ENCODE peak calls at places on chromosomes 6 and 20, in eight cellular contexts. M is H7; T is iPS DF 19.7; K is stimulated activated CD8-positive, alpha-beta memory T cell treated with anti-CD3 and anti-CD28 coated beads, Interleukin-12 subunit alpha, Interleukin-12 subunit beta, amount 100 ng/mL, for 4 hours; S is putamen; G is mesothelial cell of epicardium; X is GM03348; O is stomach. L is an unnamed sample.

GRCh38 chr6:30819287-30819917 is 64.9 kb upstream of the DDR1 start:
- DNase-seq in G (no peak), T (no peak), S (no peak), M (no peak), O (no peak), X (no peak), K (peak), L (no peak)

GRCh38 chr6:71248306-71248705 is 40.3 kb upstream of the OGFRL1 start:
- DNase-seq in G (no peak), O (no peak), S (peak), M (no peak), K (no peak), X (peak), T (peak), L (peak)

GRCh38 chr6:151445482-151445881 is 6.4 kb downstream of the RMND1 start:
- DNase-seq in X (peak), S (no peak), K (no peak), M (no peak), G (no peak), T (no peak), O (no peak), L (peak)

GRCh38 chr6:22145294-22145693 is 151.5 kb downstream of the PRL start:
- DNase-seq in T (peak), O (no peak), G (no peak), K (no peak), X (no peak), M (peak), S (no peak), L (no peak)

GRCh38 chr20:25364180-25364788 is 26.4 kb downstream of the ABHD12 start:
- DNase-seq in M (no peak), K (no peak), O (no peak), G (no peak), S (no peak), X (no peak), T (no peak), L (no peak)

GRCh38 chr20:17928633-17929311 is 39.8 kb downstream of the SNX5 start:
- DNase-seq in X (no peak), O (peak), S (no peak), M (peak), K (no peak), G (no peak), T (no peak), L (no peak)

GRCh38 chr20:24753136-24753535 is 195.9 kb upstream of the CST7 start:
- DNase-seq in X (no peak), G (peak), M (no peak), T (no peak), S (no peak), K (no peak), O (peak), L (no peak)

GRCh38 chr6:39576556-39577303 is 148.5 kb downstream of the KIF6 start:
- DNase-seq in O (no peak), X (no peak), M (no peak), K (no peak), T (no peak), S (no peak), G (no peak), L (no peak)

GRCh38 chr6:12851123-12851695 is 134.6 kb downstream of the PHACTR1 start:
- DNase-seq in T (no peak), S (peak), O (no peak), K (no peak), G (no peak), M (no peak), X (peak), L (no peak)

GRCh38 chr6:150048099-150048498 is 20.8 kb downstream of the ULBP3 start:
- DNase-seq in G (no peak), X (no peak), M (no peak), K (no peak), S (no peak), O (no peak), T (no peak), L (no peak)

GRCh38 chr6:127833336-127833735 is 67.5 kb downstream of the THEMIS start:
- DNase-seq in X (no peak), M (no peak), G (no peak), K (no peak), O (no peak), S (no peak), T (no peak), L (no peak)

GRCh38 chr20:9286501-9286900 is 217.6 kb downstream of the PLCB4 start:
- DNase-seq in T (no peak), O (no peak), X (no peak), K (no peak), S (no peak), G (no peak), M (no peak), L (no peak)

GRCh38 chr6:142700032-142700431 is 244.9 kb downstream of the HIVEP2 start:
- DNase-seq in O (no peak), M (no peak), K (no peak), T (no peak), S (no peak), G (no peak), X (no peak), L (no peak)

GRCh38 chr20:32497589-32498224 is 87.4 kb downstream of the NOL4L start:
- DNase-seq in T (no peak), K (no peak), G (no peak), S (no peak), X (no peak), O (no peak), M (peak), L (no peak)

GRCh38 chr6:78867020-78867369 is 356 bp upstream of the IRAK1BP1 start:
- DNase-seq in T (no peak), K (no peak), S (no peak), G (no peak), O (no peak), M (no peak), X (no peak), L (no peak)

GRCh38 chr6:164114656-164115055 is 700.1 kb downstream of the QKI start:
- DNase-seq in T (no peak), K (no peak), G (no peak), O (no peak), M (no peak), X (no peak), S (no peak), L (no peak)

GRCh38 chr20:36472656-36473071 is 68.7 kb upstream of the MYL9 start:
- DNase-seq in O (peak), S (no peak), T (no peak), X (peak), G (no peak), M (peak), K (no peak), L (peak)

GRCh38 chr20:2421247-2421646 is 40.5 kb downstream of the TGM6 start:
- DNase-seq in M (no peak), G (no peak), O (no peak), S (no peak), K (no peak), T (no peak), X (no peak), L (peak)

GRCh38 chr20:62618622-62619529 is 23.4 kb upstream of the SLCO4A1 start:
- DNase-seq in M (peak), G (no peak), K (peak), X (no peak), T (no peak), O (no peak), S (no peak), L (no peak)

GRCh38 chr6:65937982-65938381 is 231.0 kb upstream of the EYS start:
- DNase-seq in T (no peak), M (no peak), G (no peak), S (no peak), K (no peak), O (no peak), X (peak), L (no peak)

GRCh38 chr6:44110005-44110681 is 17.1 kb downstream of the MRPL14 start:
- DNase-seq in G (no peak), M (no peak), X (no peak), K (no peak), O (no peak), T (no peak), S (no peak), L (no peak)

GRCh38 chr20:62274332-62275262 is 28.2 kb upstream of the ADRM1 start:
- DNase-seq in S (peak), O (no peak), G (no peak), T (no peak), X (no peak), M (no peak), K (no peak), L (no peak)

GRCh38 chr20:46552460-46553420 is 2.3 kb upstream of the OCSTAMP start:
- DNase-seq in X (no peak), O (no peak), K (peak), S (no peak), T (no peak), M (no peak), G (no peak), L (no peak)

GRCh38 chr6:79031821-79032590 is 46.0 kb downstream of the PHIP start:
- DNase-seq in K (no peak), M (no peak), S (no peak), O (no peak), G (no peak), T (no peak), X (peak), L (peak)

GRCh38 chr6:34110610-34111009 is 35.3 kb downstream of the GRM4 start:
- DNase-seq in O (no peak), G (no peak), M (no peak), T (no peak), S (no peak), X (no peak), K (no peak), L (no peak)

GRCh38 chr6:112879920-112880413 is 532.8 kb downstream of the RFPL4B start:
- DNase-seq in S (peak), X (peak), G (peak), M (peak), O (peak), T (no peak), K (no peak), L (no peak)

GRCh38 chr20:24406761-24407550 is 62.5 kb upstream of the SYNDIG1 start:
- DNase-seq in M (no peak), O (no peak), G (no peak), S (no peak), K (no peak), X (no peak), T (no peak), L (peak)

GRCh38 chr6:134171517-134171916 is 119.1 kb upstream of the SLC2A12 start:
- DNase-seq in S (no peak), M (no peak), K (no peak), X (no peak), G (no peak), O (no peak), T (no peak), L (no peak)

GRCh38 chr20:36744243-36744642 is 1.6 kb downstream of the NDRG3 start:
- DNase-seq in S (no peak), M (peak), X (no peak), O (no peak), T (no peak), K (no peak), G (no peak), L (no peak)

GRCh38 chr6:84409911-84410310 is 182.5 kb upstream of the CEP162 start:
- DNase-seq in S (no peak), M (no peak), T (no peak), G (no peak), K (no peak), X (no peak), O (no peak), L (no peak)

GRCh38 chr6:5674141-5674540 is 332.6 kb downstream of the NRN1 start:
- DNase-seq in O (no peak), K (no peak), M (no peak), X (no peak), T (no peak), G (no peak), S (no peak), L (no peak)

GRCh38 chr6:119347466-119348307 is 1.9 kb downstream of the MAN1A1 start:
- DNase-seq in X (peak), M (peak), G (no peak), O (peak), K (peak), S (no peak), T (no peak), L (peak)

GRCh38 chr6:21808045-21808470 is 214.5 kb downstream of the SOX4 start:
- DNase-seq in S (no peak), X (peak), T (no peak), K (no peak), G (no peak), M (no peak), O (no peak), L (peak)

GRCh38 chr6:150492507-150492906 is 107.2 kb upstream of the PLEKHG1 start:
- DNase-seq in G (no peak), S (no peak), X (no peak), K (no peak), M (no peak), O (no peak), T (no peak), L (no peak)

L was measured in adipocyte.